ENCODE peak calls at places on chromosomes 7 and 10, in four cellular contexts. Z is left ventricle myocardium inferior, X is uterus, L is HCT116. W is an unnamed sample.

GRCh38 chr7:7965301-7965700 is 3.3 kb upstream of the GLCCI1 start:
- DNase-seq in Z (no peak), X (no peak), L (no peak), W (no peak)

GRCh38 chr10:110357252-110357780 is 52.6 kb upstream of the SMNDC1 start:
- DNase-seq in Z (no peak), X (peak), L (peak), W (peak)

GRCh38 chr7:34143397-34143796 is 238.1 kb downstream of the BMPER start:
- DNase-seq in Z (no peak), X (no peak), L (no peak), W (peak)

GRCh38 chr10:1212571-1213141 is 156.5 kb downstream of the WDR37 start:
- DNase-seq in Z (no peak), X (no peak), L (no peak), W (no peak)

GRCh38 chr7:8418627-8419245 is 14.7 kb upstream of the NXPH1 start:
- DNase-seq in Z (no peak), X (no peak), L (peak), W (peak)

GRCh38 chr7:30800785-30801252 is 29.6 kb downstream of the MINDY4 start:
- DNase-seq in Z (no peak), X (peak), L (peak), W (peak)

GRCh38 chr10:122236690-122237306 is 34.3 kb upstream of the BTBD16 start:
- DNase-seq in Z (no peak), X (no peak), L (no peak), W (no peak)

GRCh38 chr10:98258683-98259454 is 9.1 kb downstream of the LOXL4 start:
- DNase-seq in Z (no peak), X (no peak), L (no peak), W (no peak)

GRCh38 chr10:17200035-17200884 is 1.2 kb downstream of the TRDMT1 start:
- DNase-seq in Z (no peak), X (no peak), L (no peak), W (no peak)

GRCh38 chr7:39741942-39742623 is 118.7 kb downstream of the RALA start:
- DNase-seq in Z (peak), X (no peak), L (no peak), W (no peak)

GRCh38 chr10:128435811-128436210 is 309.6 kb upstream of the MKI67 start:
- DNase-seq in Z (no peak), X (no peak), L (no peak), W (no peak)

GRCh38 chr7:5854738-5855137 is 25.9 kb upstream of the OCM start:
- DNase-seq in Z (no peak), X (no peak), L (no peak), W (no peak)

GRCh38 chr7:75813084-75813483 is 522 bp downstream of the CCL24 start:
- DNase-seq in Z (no peak), X (no peak), L (no peak), W (no peak)

GRCh38 chr10:75283150-75284096 is 47.7 kb upstream of the COMTD1 start:
- DNase-seq in Z (peak), X (peak), L (no peak), W (peak)

GRCh38 chr10:22386396-22386928 is 41.2 kb downstream of the SPAG6 start:
- DNase-seq in Z (no peak), X (no peak), L (no peak), W (no peak)

GRCh38 chr7:84546403-84546802 is 351.8 kb upstream of the SEMA3A start:
- DNase-seq in Z (no peak), X (no peak), L (no peak), W (no peak)

GRCh38 chr10:129589546-129589945 is 122.5 kb downstream of the MGMT start:
- DNase-seq in Z (no peak), X (no peak), L (no peak), W (no peak)

GRCh38 chr10:110558034-110558433 is 9.5 kb upstream of the SMC3 start:
- DNase-seq in Z (no peak), X (no peak), L (no peak), W (no peak)

GRCh38 chr10:34884272-34884952 is 69.3 kb upstream of the PARD3 start:
- DNase-seq in Z (no peak), X (no peak), L (no peak), W (no peak)

GRCh38 chr7:126578338-126578737 is 674.4 kb downstream of the GRM8 start:
- DNase-seq in Z (no peak), X (no peak), L (no peak), W (no peak)

GRCh38 chr10:23405540-23405939 is 33.3 kb upstream of the OTUD1 start:
- DNase-seq in Z (no peak), X (no peak), L (no peak), W (no peak)

GRCh38 chr10:71726673-71727428 is 7.3 kb upstream of the C10orf105 start:
- DNase-seq in Z (no peak), X (no peak), L (no peak), W (no peak)

GRCh38 chr7:100441641-100442535 is 5.6 kb upstream of the PPP1R35 start:
- DNase-seq in Z (no peak), X (peak), L (no peak), W (no peak)

GRCh38 chr10:51607436-51607835 is 92.0 kb downstream of the CSTF2T start:
- DNase-seq in Z (no peak), X (no peak), L (no peak), W (no peak)

GRCh38 chr7:24715661-24716479 is 41.4 kb downstream of the GSDME start:
- DNase-seq in Z (no peak), X (no peak), L (peak), W (no peak)
- TF ChIP-seq CTCF in Z (peak), X (no peak), L (peak), W (peak)

GRCh38 chr10:97197030-97197500 is 11.3 kb upstream of the SLIT1 start:
- DNase-seq in Z (no peak), X (no peak), L (no peak), W (no peak)
- H3K4me3 ChIP-seq in Z (no peak), X (no peak), L (no peak), W (no peak)

GRCh38 chr10:101063162-101063525 is 1.4 kb downstream of the KAZALD1 start:
- DNase-seq in Z (no peak), X (no peak), L (no peak), W (no peak)

GRCh38 chr10:101060951-101061813 is 607 bp upstream of the KAZALD1 start:
- DNase-seq in Z (peak), X (peak), L (peak), W (peak)

GRCh38 chr10:101063548-101064414 is 2.0 kb downstream of the KAZALD1 start:
- DNase-seq in Z (no peak), X (no peak), L (no peak), W (no peak)

GRCh38 chr10:101061814-101062230 is at the start of gene KAZALD1:
- DNase-seq in Z (no peak), X (no peak), L (no peak), W (no peak)

DNA sequence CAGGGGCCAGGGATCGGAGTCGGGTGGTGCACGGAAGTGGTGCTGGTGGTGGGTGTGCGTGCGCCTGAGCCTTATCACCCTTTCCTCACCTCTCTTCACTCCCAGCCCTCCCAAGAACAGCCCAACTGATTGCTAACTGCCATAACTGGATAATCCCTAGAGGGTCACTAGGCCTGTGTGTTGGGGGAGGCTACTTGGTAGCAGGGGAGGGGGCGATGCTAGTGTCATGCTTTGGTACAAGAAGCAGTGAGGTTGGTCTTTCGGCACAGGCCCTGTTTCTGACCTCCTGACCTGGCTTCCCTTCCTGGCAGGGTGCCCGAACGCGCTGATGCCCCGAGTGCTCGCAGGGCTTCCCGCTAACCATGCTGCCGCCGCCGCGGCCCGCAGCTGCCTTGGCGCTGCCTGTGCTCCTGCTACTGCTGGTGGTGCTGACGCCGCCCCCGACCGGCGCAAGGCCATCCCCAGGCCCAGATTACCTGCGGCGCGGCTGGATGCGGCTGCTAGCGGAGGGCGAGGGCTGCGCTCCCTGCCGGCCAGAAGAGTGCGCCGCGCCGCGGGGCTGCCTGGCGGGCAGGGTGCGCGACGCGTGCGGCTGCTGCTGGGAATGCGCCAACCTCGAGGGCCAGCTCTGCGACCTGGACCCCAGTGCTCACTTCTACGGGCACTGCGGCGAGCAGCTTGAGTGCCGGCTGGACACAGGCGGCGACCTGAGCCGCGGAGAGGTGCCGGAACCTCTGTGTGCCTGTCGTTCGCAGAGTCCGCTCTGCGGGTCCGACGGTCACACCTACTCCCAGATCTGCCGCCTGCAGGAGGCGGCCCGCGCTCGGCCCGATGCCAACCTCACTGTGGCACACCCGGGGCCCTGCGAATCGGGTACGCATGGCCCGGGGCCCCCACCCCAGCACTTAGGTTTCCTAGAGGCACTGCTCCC is 707 bp downstream of the KAZALD1 start:
- DNase-seq in Z (peak), X (peak), L (no peak), W (no peak)
- TF ChIP-seq CTCF in Z (peak), X (peak), L (peak), W (peak)

GRCh38 chr10:132381726-132382125 is 15.3 kb upstream of the PWWP2B start:
- DNase-seq in Z (no peak), X (no peak), L (no peak), W (no peak)
- H3K4me3 ChIP-seq in Z (no peak), X (no peak), L (no peak), W (no peak)

DNA sequence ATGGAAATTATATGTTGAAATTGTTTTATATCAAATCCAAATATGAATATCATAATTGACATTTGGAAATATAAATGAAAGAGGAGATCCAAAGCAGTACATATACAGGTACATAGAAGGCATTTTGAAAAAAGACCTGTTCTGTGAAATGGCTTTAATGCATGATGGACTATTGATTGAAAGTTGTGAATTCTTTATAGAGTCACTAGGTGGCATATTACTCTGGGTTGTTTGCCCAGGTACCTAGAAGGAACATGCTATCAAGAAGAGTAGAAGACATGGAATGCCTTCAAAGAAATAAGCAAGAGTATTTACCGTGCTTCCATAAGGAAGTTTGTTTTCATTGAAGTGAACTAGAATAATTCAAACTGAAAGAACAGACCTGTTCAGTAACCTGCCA is 160.0 kb upstream of the ANK3 start:
- DNase-seq in Z (no peak), X (no peak), L (peak), W (no peak)
- TF ChIP-seq CTCF in Z (peak), X (no peak), L (peak), W (peak)

GRCh38 chr7:117873056-117873932 is at the start of gene CTTNBP2:
- DNase-seq in Z (peak), X (peak), L (peak), W (peak)
- H3K4me3 ChIP-seq in Z (peak), X (peak), L (peak), W (peak)

DNA sequence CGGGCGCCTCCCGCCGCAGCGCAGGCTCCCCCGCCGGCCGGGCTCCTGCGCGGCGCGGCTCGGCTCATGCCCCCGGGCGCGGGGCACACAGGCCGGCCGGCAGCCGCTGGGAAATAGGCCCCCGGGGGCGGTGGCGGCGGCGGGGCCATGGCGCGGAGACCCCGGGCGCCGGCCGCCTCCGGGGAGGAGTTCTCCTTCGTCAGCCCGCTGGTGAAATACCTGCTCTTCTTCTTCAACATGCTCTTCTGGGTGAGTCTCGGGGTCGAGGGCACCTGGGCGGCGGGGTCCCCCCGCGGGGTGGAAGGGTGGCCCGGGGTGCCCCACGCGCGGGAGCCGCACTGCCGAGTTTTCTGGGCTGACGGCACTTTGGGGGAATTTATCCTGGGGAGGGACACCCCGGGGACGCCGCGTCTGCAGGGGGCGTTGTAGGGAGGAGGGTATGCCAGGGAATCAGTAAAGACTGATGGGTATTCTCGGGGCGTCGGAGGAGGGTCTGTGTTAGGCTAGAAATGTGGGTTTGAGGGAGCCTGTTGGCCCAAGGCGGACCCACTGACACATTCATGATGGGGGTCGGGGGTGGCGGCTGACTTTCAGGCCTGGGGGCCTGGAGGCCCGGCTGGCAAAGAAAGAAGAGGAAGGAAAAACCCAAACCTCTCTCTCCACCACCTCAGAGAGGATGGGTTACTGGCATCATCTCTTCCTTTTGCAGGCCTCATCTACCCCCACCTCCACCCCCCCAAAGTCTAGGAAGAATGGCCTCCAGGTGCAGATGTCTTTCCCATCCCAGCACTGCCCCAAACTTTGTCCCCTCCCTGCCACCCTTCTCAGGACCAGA is 544 bp downstream of the TSPAN33 start:
- DNase-seq in Z (no peak), X (no peak), L (no peak), W (no peak)
- TF ChIP-seq CTCF in Z (peak), X (no peak), L (peak), W (peak)

GRCh38 chr10:101131962-101132635 is 999 bp downstream of the TLX1 start:
- DNase-seq in Z (no peak), X (no peak), L (no peak), W (no peak)
- H3K4me3 ChIP-seq in Z (peak), X (no peak), L (no peak), W (no peak)

W was measured in AG09309.